ENCODE peak calls at places on chromosomes 3 and 15, in four cellular contexts. O, A, T and X are unnamed samples.

GRCh38 chr3:42780892-42781700 is 8.0 kb upstream of the CCDC13 start:
- DNase-seq in O (peak; percentile 67), T (peak; percentile 80), A (no peak), X (peak; percentile 64)

GRCh38 chr3:187041362-187042061 is 97.8 kb downstream of the RPL39L start:
- DNase-seq in O (no peak), A (no peak), T (peak; percentile 44), X (peak; percentile 46)

GRCh38 chr3:197444793-197445403 is 110.9 kb downstream of the BDH1 start:
- DNase-seq in T (no peak), A (no peak), O (no peak), X (no peak)

GRCh38 chr15:89457086-89457485 is 39.3 kb downstream of the RHCG start:
- DNase-seq in T (peak; percentile 40), A (peak; percentile 72), O (peak; percentile 81), X (no peak)

GRCh38 chr3:190514163-190515153 is 573 bp downstream of the IL1RAP start:
- DNase-seq in O (peak; percentile 18), A (peak; percentile 74), T (peak; percentile 81), X (peak; percentile 10)

GRCh38 chr3:98786364-98786930 is 23.3 kb downstream of the ST3GAL6 start:
- DNase-seq in T (peak; percentile 29), O (no peak), A (no peak), X (no peak)

GRCh38 chr15:98039596-98039995 is 79.1 kb downstream of the ARRDC4 start:
- DNase-seq in T (no peak), O (no peak), A (no peak), X (no peak)

GRCh38 chr3:21543380-21544075 is 207.5 kb downstream of the ZNF385D start:
- DNase-seq in O (no peak), A (peak; percentile 67), T (no peak), X (no peak)

GRCh38 chr15:69501456-69501855 is 48.8 kb downstream of the RPLP1 start:
- DNase-seq in A (peak; percentile 17), T (no peak), O (no peak), X (no peak)

GRCh38 chr3:60053518-60054265 is 1003.9 kb upstream of the CFAP20DC start:
- DNase-seq in O (no peak), A (no peak), T (peak; percentile 82), X (peak; percentile 70)

GRCh38 chr15:90062023-90062728 is 40.1 kb downstream of the IDH2 start:
- DNase-seq in T (no peak), O (no peak), A (peak; percentile 94), X (peak; percentile 63)

GRCh38 chr3:196968233-196969000 is at the start of gene PIGZ:
- DNase-seq in T (peak; percentile 76), A (peak; percentile 77), O (no peak), X (no peak)

GRCh38 chr15:51460796-51461195 is 119.3 kb downstream of the GLDN start:
- DNase-seq in O (no peak), A (no peak), T (peak; percentile 17), X (no peak)

GRCh38 chr3:50205719-50206276 is 727 bp downstream of the SLC38A3 start:
- DNase-seq in O (no peak), T (no peak), A (peak; percentile 91), X (peak; percentile 42)

GRCh38 chr3:21273256-21273999 is 477.6 kb downstream of the ZNF385D start:
- DNase-seq in O (no peak), A (no peak), T (peak; percentile 65), X (no peak)

DNA sequence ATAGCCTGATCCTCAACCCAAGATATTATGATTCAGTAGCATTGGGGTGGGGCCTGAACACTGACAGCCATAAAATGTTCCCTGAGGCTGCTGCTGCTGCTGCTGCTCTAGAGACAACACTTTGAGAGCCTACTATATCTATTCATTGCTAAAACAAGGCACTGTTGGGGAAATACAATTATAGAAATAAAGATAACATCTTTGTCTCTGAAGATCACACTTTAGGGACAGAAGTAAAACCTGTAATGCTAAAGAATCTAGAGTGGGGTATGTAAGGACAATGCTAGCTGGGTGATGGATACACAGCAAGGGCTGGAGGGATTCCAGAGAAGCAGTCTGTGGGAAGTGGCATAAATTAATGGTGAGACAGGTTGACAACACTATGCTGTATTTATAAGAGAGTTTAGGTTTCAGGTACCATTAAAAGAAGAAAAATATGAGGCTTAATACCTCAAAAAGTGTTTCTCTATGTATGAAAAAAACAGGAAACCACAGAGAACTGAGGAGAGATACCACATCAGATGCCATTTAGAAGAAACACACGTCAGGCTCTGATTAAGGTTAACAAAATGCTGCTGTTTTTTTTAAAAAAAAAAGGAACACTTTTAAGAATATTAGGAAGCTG is 115.9 kb downstream of the CBLB start:
- DNase-seq in T (peak; percentile 64), O (no peak), A (no peak), X (peak; percentile 85)
- H3K4me1 ChIP-seq in T (peaks cover 29% of the 10 kb centered on the region), O (peaks cover 6% of the 10 kb centered on the region), A (no peaks in the 10 kb centered on the region), X (peaks cover 86% of the 10 kb centered on the region)

GRCh38 chr3:9298236-9298635 is 48.8 kb upstream of the SRGAP3 start:
- DNase-seq in A (no peak), T (peak; percentile 70), O (no peak), X (no peak)
- H3K27ac ChIP-seq in A (no peak overlapping the region), T (no peak overlapping the region), O (no peak overlapping the region), X (no peak overlapping the region)

GRCh38 chr3:183268361-183268760 is 15.3 kb downstream of the B3GNT5 start:
- DNase-seq in T (no peak), O (no peak), A (no peak), X (no peak)

GRCh38 chr3:183265713-183266417 is 12.8 kb downstream of the B3GNT5 start:
- DNase-seq in A (no peak), O (peak; percentile 70), T (peak; percentile 93), X (no peak)

GRCh38 chr3:183266454-183266853 is 13.4 kb downstream of the B3GNT5 start:
- DNase-seq in O (no peak), T (no peak), A (no peak), X (no peak)

GRCh38 chr3:183265157-183265642 is 12.1 kb downstream of the B3GNT5 start:
- DNase-seq in A (peak; percentile 81), T (no peak), O (no peak), X (no peak)

GRCh38 chr3:183267140-183267539 is 14.1 kb downstream of the B3GNT5 start:
- DNase-seq in A (no peak), T (no peak), O (no peak), X (no peak)
- H3K4me1 ChIP-seq in A (peaks cover 33% of the 10 kb centered on the region), T (peaks cover 9% of the 10 kb centered on the region), O (peaks cover 22% of the 10 kb centered on the region), X (no peaks in the 10 kb centered on the region)

GRCh38 chr3:172127141-172127540 is 87.8 kb downstream of the FNDC3B start:
- DNase-seq in T (no peak), A (no peak), O (no peak), X (no peak)
- H3K27ac ChIP-seq in T (peak overlapping the region; percentile 71), A (no peak overlapping the region), O (peak overlapping the region; percentile 87), X (no peak overlapping the region)

GRCh38 chr3:126998728-126999127 is 15.8 kb downstream of the PLXNA1 start:
- DNase-seq in O (no peak), T (no peak), A (no peak), X (no peak)
- H3K4me1 ChIP-seq in O (no peaks in the 10 kb centered on the region), T (peaks cover 28% of the 10 kb centered on the region), A (peaks cover 12% of the 10 kb centered on the region), X (no peaks in the 10 kb centered on the region)